ENCODE peak calls at places on chromosomes 16 and 17, in eight cellular contexts. H is stimulated activated CD8-positive, alpha-beta memory T cell treated with anti-CD3 and anti-CD28 coated beads, Interleukin-4, amount 100 ng/mL, for 24 hours; F is upper lobe of right lung; X is AG08395; V is ELR; Y is renal cortical epithelial cell; W is neural progenitor cell; G is T follicular helper cell. E is an unnamed sample.
A peak's percentile ranks its signal among the peaks of the same experiment; 100 is the strongest.

GRCh38 chr16:4172070-4172469 is 55.8 kb upstream of the ADCY9 start:
- DNase-seq in H (no peak), F (no peak), X (peak; percentile 50), V (peak; percentile 82), Y (peak; percentile 28), W (no peak), G (no peak), E (no peak)

GRCh38 chr17:38719284-38719942 is 10.7 kb upstream of the CISD3 start:
- DNase-seq in H (no peak), F (no peak), X (no peak), V (no peak), Y (no peak), W (peak; percentile 44), G (no peak), E (no peak)

GRCh38 chr17:55492951-55493350 is 18.3 kb downstream of the SMIM36 start:
- DNase-seq in H (no peak), F (no peak), X (no peak), V (no peak), Y (peak; percentile 86), W (peak; percentile 68), G (no peak), E (peak; percentile 26)

GRCh38 chr16:67917852-67918236 is 13.8 kb downstream of the CTRL start:
- DNase-seq in H (no peak), F (no peak), X (peak; percentile 91), V (peak; percentile 98), Y (peak; percentile 84), W (no peak), G (no peak), E (peak; percentile 92)

GRCh38 chr17:8832711-8833352 is 33.7 kb upstream of the MFSD6L start:
- DNase-seq in H (peak; percentile 15), F (no peak), X (no peak), V (no peak), Y (no peak), W (peak; percentile 75), G (no peak), E (peak; percentile 6)

GRCh38 chr17:67520282-67520906 is 143.3 kb downstream of the PITPNC1 start:
- DNase-seq in H (no peak), F (no peak), X (peak; percentile 50), V (peak; percentile 9), Y (peak; percentile 69), W (no peak), G (no peak), E (peak; percentile 28)

GRCh38 chr17:1000597-1001490 is 3.9 kb downstream of the TIMM22 start:
- DNase-seq in H (no peak), F (no peak), X (peak; percentile 62), V (peak; percentile 75), Y (no peak), W (no peak), G (no peak), E (peak; percentile 30)

GRCh38 chr16:23014592-23014991 is 134.7 kb downstream of the USP31 start:
- DNase-seq in H (no peak), F (no peak), X (no peak), V (no peak), Y (no peak), W (no peak), G (no peak), E (peak; percentile 42)

GRCh38 chr16:48574148-48574547 is 35.8 kb downstream of the N4BP1 start:
- DNase-seq in H (no peak), F (no peak), X (no peak), V (no peak), Y (no peak), W (no peak), G (no peak), E (no peak)

GRCh38 chr17:75482098-75482943 is 25.9 kb downstream of the TMEM94 start:
- DNase-seq in H (no peak), F (no peak), X (no peak), V (no peak), Y (no peak), W (no peak), G (no peak), E (no peak)

GRCh38 chr17:14014647-14015046 is 54.7 kb upstream of the COX10 start:
- DNase-seq in H (no peak), F (no peak), X (peak; percentile 71), V (peak; percentile 8), Y (no peak), W (no peak), G (no peak), E (no peak)

GRCh38 chr17:79945591-79946255 is 89.9 kb downstream of the TBC1D16 start:
- DNase-seq in H (no peak), F (peak; percentile 63), X (no peak), V (no peak), Y (no peak), W (no peak), G (no peak), E (no peak)

GRCh38 chr16:23842137-23842600 is 6.4 kb downstream of the PRKCB start:
- DNase-seq in H (no peak), F (no peak), X (no peak), V (no peak), Y (no peak), W (no peak), G (no peak), E (no peak)